ENCODE peak calls at places on chromosomes 16 and 17, in four cellular contexts. E, A, V and Z are unnamed samples. For H3K4me1, the result is how much of the 10 kb centered on the place peaks cover.

GRCh38 chr17:34382586-34383224 is 19.7 kb upstream of the CCL1 start:
- DNase-seq in A (no peak), E (no peak), V (no peak), Z (no peak)

GRCh38 chr17:69588739-69589334 is 174.3 kb downstream of the MAP2K6 start:
- DNase-seq in E (no peak), V (no peak), A (no peak), Z (no peak)

GRCh38 chr17:43014020-43014615 is 7.5 kb downstream of the IFI35 start:
- DNase-seq in V (no peak), E (no peak), A (no peak), Z (no peak)

GRCh38 chr16:50593410-50594139 is 45.4 kb downstream of the NKD1 start:
- DNase-seq in V (no peak), E (no peak), A (no peak), Z (peak)

GRCh38 chr16:84737658-84738057 is 37.9 kb downstream of the USP10 start:
- DNase-seq in V (no peak), E (peak), A (no peak), Z (no peak)

GRCh38 chr17:47797797-47798196 is 23.8 kb downstream of the OSBPL7 start:
- DNase-seq in A (no peak), V (no peak), E (no peak), Z (no peak)

GRCh38 chr16:30534368-30535105 is at the start of gene ZNF747:
- DNase-seq in E (peak), A (peak), V (no peak), Z (peak)

GRCh38 chr16:48499822-48500440 is 110.0 kb downstream of the N4BP1 start:
- DNase-seq in A (peak), E (no peak), V (no peak), Z (no peak)

GRCh38 chr17:4407216-4407615 is 26.5 kb upstream of the SPNS3 start:
- DNase-seq in V (no peak), E (no peak), A (no peak), Z (no peak)

GRCh38 chr16:67188798-67189197 is 1.1 kb downstream of the EXOC3L1 start:
- DNase-seq in E (no peak), A (no peak), V (no peak), Z (no peak)

GRCh38 chr16:67185866-67186134 is 2.0 kb upstream of the MATCAP1 start:
- DNase-seq in A (no peak), V (no peak), E (no peak), Z (no peak)

GRCh38 chr16:67186550-67186950 is 2.8 kb upstream of the MATCAP1 start:
- DNase-seq in A (no peak), E (no peak), V (no peak), Z (no peak)

GRCh38 chr16:67185003-67185865 is 1.5 kb upstream of the MATCAP1 start:
- DNase-seq in A (peak), V (peak), E (peak), Z (peak)

DNA sequence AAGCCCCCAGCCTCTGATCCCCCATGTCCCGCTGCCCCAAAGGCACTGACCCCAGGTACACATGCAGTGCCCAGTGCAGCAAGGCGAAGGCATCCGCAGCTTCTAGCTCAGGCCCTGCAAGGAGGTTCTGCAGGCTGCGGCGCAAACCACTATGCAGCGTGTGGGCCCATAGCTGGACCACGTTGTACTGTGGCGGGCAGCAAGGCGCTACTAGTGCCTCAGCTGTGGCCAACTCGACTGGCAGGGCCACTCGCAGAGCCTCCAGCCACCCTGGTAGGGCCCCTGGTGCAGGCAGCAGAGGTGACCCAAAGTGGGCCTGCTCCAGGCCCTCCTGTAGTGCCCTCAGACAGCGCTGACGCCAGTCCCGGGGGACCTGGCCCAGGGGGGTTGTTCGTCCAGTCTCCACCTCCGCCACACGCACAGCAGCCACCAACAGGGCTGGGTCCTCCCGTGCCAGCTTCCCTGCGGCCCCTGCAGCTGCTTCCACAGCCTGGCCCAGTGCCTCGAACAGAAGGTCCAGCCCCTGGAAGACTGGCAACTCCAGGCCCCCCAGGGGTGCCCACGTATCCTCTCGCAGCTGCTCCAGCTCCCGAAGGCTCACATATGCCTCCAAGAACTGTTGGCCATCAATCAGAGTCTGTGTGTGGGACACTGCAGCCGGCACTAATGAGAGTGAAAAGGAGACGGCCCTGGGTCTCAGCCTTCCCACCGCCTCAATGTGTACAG is 2.6 kb downstream of the EXOC3L1 start:
- DNase-seq in E (no peak), V (no peak), A (no peak), Z (no peak)
- H3K4me1 ChIP-seq in E (under half), V (under half), A (under half), Z (under half)

GRCh38 chr17:21285164-21286065 is 904 bp downstream of the MAP2K3 start:
- DNase-seq in A (peak), V (no peak), E (peak), Z (no peak)
- H3K4me1 ChIP-seq in A (under half), V (under half), E (half or more), Z (under half)

GRCh38 chr16:75238853-75239371 is 12.5 kb downstream of the BCAR1 start:
- DNase-seq in E (no peak), V (no peak), A (no peak), Z (no peak)

GRCh38 chr16:75239463-75240122 is 11.8 kb downstream of the BCAR1 start:
- DNase-seq in A (peak), E (no peak), V (no peak), Z (no peak)

GRCh38 chr16:75243667-75244224 is 7.7 kb downstream of the BCAR1 start:
- DNase-seq in A (no peak), V (no peak), E (no peak), Z (no peak)

GRCh38 chr16:75241955-75242354 is 9.5 kb downstream of the BCAR1 start:
- DNase-seq in V (no peak), E (no peak), A (no peak), Z (no peak)

GRCh38 chr16:75241412-75241811 is 10.0 kb downstream of the BCAR1 start:
- DNase-seq in V (no peak), A (no peak), E (no peak), Z (no peak)
- H3K4me1 ChIP-seq in V (half or more), A (under half), E (half or more), Z (under half)

GRCh38 chr17:40550608-40551007 is 14.7 kb downstream of the CCR7 start:
- DNase-seq in E (peak), V (no peak), A (peak), Z (no peak)

GRCh38 chr17:40547785-40548478 is 17.3 kb downstream of the CCR7 start:
- DNase-seq in E (peak), A (no peak), V (no peak), Z (no peak)

GRCh38 chr17:40547079-40547784 is 18.0 kb downstream of the CCR7 start:
- DNase-seq in V (no peak), E (peak), A (peak), Z (no peak)

GRCh38 chr17:40548491-40548981 is 16.7 kb downstream of the CCR7 start:
- DNase-seq in A (no peak), E (peak), V (no peak), Z (no peak)

GRCh38 chr17:40548982-40549680 is 16.1 kb downstream of the CCR7 start:
- DNase-seq in V (peak), E (peak), A (peak), Z (no peak)
- H3K4me1 ChIP-seq in V (under half), E (half or more), A (under half), Z (under half)

GRCh38 chr17:29596811-29597210 is 3.9 kb downstream of the ANKRD13B start:
- DNase-seq in E (no peak), V (no peak), A (peak), Z (no peak)

GRCh38 chr17:29597361-29598172 is 4.6 kb downstream of the ANKRD13B start:
- DNase-seq in A (peak), V (no peak), E (no peak), Z (no peak)

GRCh38 chr17:29595107-29595942 is 2.4 kb downstream of the ANKRD13B start:
- DNase-seq in V (no peak), A (no peak), E (no peak), Z (no peak)

GRCh38 chr17:29594441-29595090 is 1.6 kb downstream of the ANKRD13B start:
- DNase-seq in V (no peak), A (peak), E (no peak), Z (no peak)

GRCh38 chr17:29595943-29596774 is 3.2 kb downstream of the ANKRD13B start:
- DNase-seq in E (no peak), A (no peak), V (no peak), Z (no peak)
- H3K4me1 ChIP-seq in E (under half), A (under half), V (half or more), Z (under half)

DNA sequence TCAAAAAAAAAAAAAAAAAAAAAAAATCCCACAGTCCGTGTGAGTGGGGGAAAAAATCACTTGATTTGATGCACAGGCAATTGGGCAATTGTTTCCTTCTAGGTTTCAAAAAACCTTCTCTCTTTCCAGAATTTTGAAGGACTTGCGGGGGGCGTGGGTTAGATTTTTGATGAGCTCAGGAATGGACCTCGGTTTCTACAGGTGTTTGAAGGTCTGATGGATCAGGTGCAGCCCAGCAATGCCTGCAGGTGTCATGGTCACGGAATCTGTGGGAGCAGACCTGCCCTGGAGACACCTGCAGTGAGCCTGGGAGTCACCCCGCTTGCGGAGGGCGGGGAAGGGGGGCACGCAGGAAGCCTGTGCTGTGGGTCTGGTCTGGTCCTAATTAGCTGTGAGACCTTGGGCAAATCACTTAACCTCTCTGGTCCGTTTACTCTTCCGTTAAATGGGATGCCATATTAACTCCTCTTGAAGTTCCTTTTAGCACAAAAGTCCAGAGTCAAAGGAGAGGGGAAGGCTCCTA is 174.2 kb downstream of the IRF8 start:
- DNase-seq in E (no peak), V (no peak), A (no peak), Z (no peak)
- H3K4me1 ChIP-seq in E (under half), V (under half), A (under half), Z (under half)